ENCODE peak calls at places on chromosomes 7 and 10, in nine cellular contexts. One of them, this sample, is unnamed.

GRCh38 chr10:92970301-92971070 is 90.1 kb upstream of the CYP26C1 start:
- DNase-seq in neural crest cell: no peak
- DNase-seq in IMR-90: peak
- DNase-seq in HFFc6: peak
- DNase-seq in right lobe of liver: no peak
- DNase-seq in esophagus muscularis mucosa: no peak
- DNase-seq in astrocyte of the cerebellum: peak
- DNase-seq in spleen: no peak
- DNase-seq in astrocyte: peak
- DNase-seq in this sample: no peak

GRCh38 chr7:156308976-156309620 is 331.5 kb upstream of the RNF32 start:
- DNase-seq in astrocyte: no peak
- DNase-seq in IMR-90: no peak
- DNase-seq in spleen: no peak
- DNase-seq in esophagus muscularis mucosa: no peak
- DNase-seq in astrocyte of the cerebellum: no peak
- DNase-seq in neural crest cell: no peak
- DNase-seq in right lobe of liver: no peak
- DNase-seq in HFFc6: no peak
- DNase-seq in this sample: no peak

GRCh38 chr10:94038024-94038423 is 44.3 kb downstream of the PLCE1 start:
- DNase-seq in HFFc6: no peak
- DNase-seq in astrocyte of the cerebellum: no peak
- DNase-seq in astrocyte: peak
- DNase-seq in esophagus muscularis mucosa: no peak
- DNase-seq in spleen: no peak
- DNase-seq in neural crest cell: no peak
- DNase-seq in right lobe of liver: no peak
- DNase-seq in IMR-90: peak
- DNase-seq in this sample: no peak

GRCh38 chr10:88008866-88009470 is 145.5 kb downstream of the PTEN start:
- DNase-seq in astrocyte of the cerebellum: peak
- DNase-seq in IMR-90: peak
- DNase-seq in neural crest cell: no peak
- DNase-seq in HFFc6: no peak
- DNase-seq in spleen: no peak
- DNase-seq in esophagus muscularis mucosa: no peak
- DNase-seq in astrocyte: peak
- DNase-seq in right lobe of liver: no peak
- DNase-seq in this sample: no peak

GRCh38 chr10:133264455-133264854 is 12.2 kb downstream of the ADAM8 start:
- DNase-seq in spleen: no peak
- DNase-seq in astrocyte of the cerebellum: no peak
- DNase-seq in right lobe of liver: no peak
- DNase-seq in astrocyte: no peak
- DNase-seq in neural crest cell: no peak
- DNase-seq in IMR-90: no peak
- DNase-seq in esophagus muscularis mucosa: no peak
- DNase-seq in HFFc6: no peak
- DNase-seq in this sample: no peak

GRCh38 chr10:130218181-130218641 is 82.0 kb downstream of the GLRX3 start:
- DNase-seq in astrocyte of the cerebellum: no peak
- DNase-seq in HFFc6: no peak
- DNase-seq in astrocyte: no peak
- DNase-seq in right lobe of liver: no peak
- DNase-seq in neural crest cell: no peak
- DNase-seq in IMR-90: no peak
- DNase-seq in esophagus muscularis mucosa: no peak
- DNase-seq in spleen: peak
- DNase-seq in this sample: no peak

GRCh38 chr10:27223964-27224363 is 16.6 kb downstream of the ACBD5 start:
- DNase-seq in HFFc6: peak
- DNase-seq in astrocyte of the cerebellum: no peak
- DNase-seq in right lobe of liver: no peak
- DNase-seq in astrocyte: no peak
- DNase-seq in IMR-90: peak
- DNase-seq in spleen: peak
- DNase-seq in neural crest cell: peak
- DNase-seq in esophagus muscularis mucosa: no peak
- DNase-seq in this sample: no peak

GRCh38 chr7:134293029-134293740 is 23.5 kb downstream of the SLC35B4 start:
- DNase-seq in astrocyte of the cerebellum: no peak
- DNase-seq in spleen: peak
- DNase-seq in astrocyte: no peak
- DNase-seq in HFFc6: no peak
- DNase-seq in neural crest cell: no peak
- DNase-seq in right lobe of liver: no peak
- DNase-seq in esophagus muscularis mucosa: no peak
- DNase-seq in IMR-90: no peak
- DNase-seq in this sample: no peak

GRCh38 chr10:42428534-42428933 is 209.8 kb downstream of the ZNF33B start:
- DNase-seq in neural crest cell: no peak
- DNase-seq in HFFc6: peak
- DNase-seq in right lobe of liver: no peak
- DNase-seq in astrocyte of the cerebellum: no peak
- DNase-seq in astrocyte: no peak
- DNase-seq in spleen: no peak
- DNase-seq in esophagus muscularis mucosa: no peak
- DNase-seq in IMR-90: no peak
- DNase-seq in this sample: no peak

GRCh38 chr10:104273899-104274575 is 5.1 kb downstream of the GSTO2 start:
- DNase-seq in spleen: no peak
- DNase-seq in astrocyte: no peak
- DNase-seq in right lobe of liver: no peak
- DNase-seq in neural crest cell: no peak
- DNase-seq in IMR-90: no peak
- DNase-seq in HFFc6: peak
- DNase-seq in esophagus muscularis mucosa: no peak
- DNase-seq in astrocyte of the cerebellum: no peak
- DNase-seq in this sample: no peak

GRCh38 chr10:104273291-104273690 is 4.3 kb downstream of the GSTO2 start:
- DNase-seq in esophagus muscularis mucosa: no peak
- DNase-seq in IMR-90: peak
- DNase-seq in astrocyte of the cerebellum: no peak
- DNase-seq in neural crest cell: no peak
- DNase-seq in spleen: no peak
- DNase-seq in right lobe of liver: no peak
- DNase-seq in astrocyte: no peak
- DNase-seq in HFFc6: peak
- DNase-seq in this sample: no peak

GRCh38 chr10:104277785-104278184 is 8.8 kb downstream of the GSTO2 start:
- DNase-seq in right lobe of liver: no peak
- DNase-seq in IMR-90: no peak
- DNase-seq in astrocyte: no peak
- DNase-seq in spleen: no peak
- DNase-seq in esophagus muscularis mucosa: no peak
- DNase-seq in astrocyte of the cerebellum: no peak
- DNase-seq in HFFc6: no peak
- DNase-seq in neural crest cell: no peak
- DNase-seq in this sample: no peak

GRCh38 chr10:104276192-104276591 is 7.2 kb downstream of the GSTO2 start:
- DNase-seq in spleen: no peak
- DNase-seq in IMR-90: no peak
- DNase-seq in HFFc6: no peak
- DNase-seq in astrocyte of the cerebellum: no peak
- DNase-seq in astrocyte: no peak
- DNase-seq in neural crest cell: no peak
- DNase-seq in right lobe of liver: no peak
- DNase-seq in esophagus muscularis mucosa: no peak
- DNase-seq in this sample: no peak

GRCh38 chr10:104274762-104275721 is 6.1 kb downstream of the GSTO2 start:
- DNase-seq in right lobe of liver: peak
- DNase-seq in IMR-90: no peak
- DNase-seq in esophagus muscularis mucosa: no peak
- DNase-seq in astrocyte: no peak
- DNase-seq in neural crest cell: peak
- DNase-seq in astrocyte of the cerebellum: no peak
- DNase-seq in HFFc6: no peak
- DNase-seq in spleen: peak
- DNase-seq in this sample: no peak
- TF ChIP-seq CTCF in right lobe of liver: peak
- TF ChIP-seq CTCF in IMR-90: peak
- TF ChIP-seq CTCF in esophagus muscularis mucosa: peak
- TF ChIP-seq CTCF in astrocyte: peak
- TF ChIP-seq CTCF in neural crest cell: peak
- TF ChIP-seq CTCF in astrocyte of the cerebellum: peak
- TF ChIP-seq CTCF in HFFc6: peak
- TF ChIP-seq CTCF in spleen: peak
- TF ChIP-seq CTCF in this sample: peak

DNA sequence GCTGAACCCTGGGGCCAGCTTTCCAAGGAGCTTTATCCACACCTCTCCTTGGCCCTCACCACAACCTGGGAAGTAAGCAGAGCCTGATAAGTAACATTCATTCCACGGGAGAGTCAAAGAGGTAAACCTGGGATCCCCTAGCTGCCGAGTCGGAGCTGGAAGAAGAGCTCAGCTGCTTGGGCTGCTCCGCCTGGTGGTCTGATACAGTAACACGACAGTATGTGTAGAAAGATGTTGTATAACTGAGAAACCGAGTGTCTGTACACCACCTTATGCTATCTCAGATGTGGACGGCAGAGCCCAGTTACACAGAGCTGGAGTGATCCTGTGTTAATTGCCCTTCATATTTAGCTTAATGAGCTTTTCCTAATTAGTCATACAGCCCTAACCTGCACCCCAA is 151.3 kb upstream of the KMT2E start:
- DNase-seq in IMR-90: no peak
- DNase-seq in right lobe of liver: no peak
- DNase-seq in astrocyte of the cerebellum: no peak
- DNase-seq in HFFc6: no peak
- DNase-seq in esophagus muscularis mucosa: no peak
- DNase-seq in neural crest cell: peak
- DNase-seq in spleen: no peak
- DNase-seq in astrocyte: no peak
- DNase-seq in this sample: no peak
- TF ChIP-seq CTCF in IMR-90: peak
- TF ChIP-seq CTCF in right lobe of liver: no peak
- TF ChIP-seq CTCF in astrocyte of the cerebellum: peak
- TF ChIP-seq CTCF in HFFc6: peak
- TF ChIP-seq CTCF in esophagus muscularis mucosa: no peak
- TF ChIP-seq CTCF in neural crest cell: peak
- TF ChIP-seq CTCF in spleen: no peak
- TF ChIP-seq CTCF in astrocyte: peak
- TF ChIP-seq CTCF in this sample: peak

GRCh38 chr10:82796510-82796909 is 921.5 kb downstream of the NRG3 start:
- DNase-seq in astrocyte of the cerebellum: no peak
- DNase-seq in IMR-90: no peak
- DNase-seq in esophagus muscularis mucosa: no peak
- DNase-seq in spleen: no peak
- DNase-seq in neural crest cell: no peak
- DNase-seq in astrocyte: peak
- DNase-seq in right lobe of liver: no peak
- DNase-seq in HFFc6: no peak
- DNase-seq in this sample: no peak
- TF ChIP-seq CTCF in astrocyte of the cerebellum: peak
- TF ChIP-seq CTCF in IMR-90: peak
- TF ChIP-seq CTCF in esophagus muscularis mucosa: no peak
- TF ChIP-seq CTCF in spleen: no peak
- TF ChIP-seq CTCF in neural crest cell: peak
- TF ChIP-seq CTCF in astrocyte: peak
- TF ChIP-seq CTCF in right lobe of liver: peak
- TF ChIP-seq CTCF in HFFc6: peak
- TF ChIP-seq CTCF in this sample: peak

GRCh38 chr7:121079425-121080169 is 91.1 kb downstream of the CPED1 start:
- DNase-seq in neural crest cell: no peak
- DNase-seq in IMR-90: peak
- DNase-seq in astrocyte: peak
- DNase-seq in spleen: no peak
- DNase-seq in astrocyte of the cerebellum: no peak
- DNase-seq in HFFc6: peak
- DNase-seq in esophagus muscularis mucosa: no peak
- DNase-seq in right lobe of liver: no peak
- DNase-seq in this sample: no peak
- TF ChIP-seq CTCF in neural crest cell: no peak
- TF ChIP-seq CTCF in IMR-90: peak
- TF ChIP-seq CTCF in astrocyte: peak
- TF ChIP-seq CTCF in spleen: no peak
- TF ChIP-seq CTCF in astrocyte of the cerebellum: no peak
- TF ChIP-seq CTCF in HFFc6: peak
- TF ChIP-seq CTCF in esophagus muscularis mucosa: no peak
- TF ChIP-seq CTCF in right lobe of liver: no peak
- TF ChIP-seq CTCF in this sample: peak

GRCh38 chr10:102101152-102101551 is 19.0 kb downstream of the LDB1 start:
- DNase-seq in spleen: no peak
- DNase-seq in right lobe of liver: no peak
- DNase-seq in astrocyte of the cerebellum: no peak
- DNase-seq in esophagus muscularis mucosa: no peak
- DNase-seq in HFFc6: no peak
- DNase-seq in IMR-90: no peak
- DNase-seq in neural crest cell: no peak
- DNase-seq in astrocyte: no peak
- DNase-seq in this sample: no peak
- TF ChIP-seq CTCF in spleen: no peak
- TF ChIP-seq CTCF in right lobe of liver: no peak
- TF ChIP-seq CTCF in astrocyte of the cerebellum: peak
- TF ChIP-seq CTCF in esophagus muscularis mucosa: no peak
- TF ChIP-seq CTCF in HFFc6: peak
- TF ChIP-seq CTCF in IMR-90: no peak
- TF ChIP-seq CTCF in neural crest cell: no peak
- TF ChIP-seq CTCF in astrocyte: no peak
- TF ChIP-seq CTCF in this sample: no peak

DNA sequence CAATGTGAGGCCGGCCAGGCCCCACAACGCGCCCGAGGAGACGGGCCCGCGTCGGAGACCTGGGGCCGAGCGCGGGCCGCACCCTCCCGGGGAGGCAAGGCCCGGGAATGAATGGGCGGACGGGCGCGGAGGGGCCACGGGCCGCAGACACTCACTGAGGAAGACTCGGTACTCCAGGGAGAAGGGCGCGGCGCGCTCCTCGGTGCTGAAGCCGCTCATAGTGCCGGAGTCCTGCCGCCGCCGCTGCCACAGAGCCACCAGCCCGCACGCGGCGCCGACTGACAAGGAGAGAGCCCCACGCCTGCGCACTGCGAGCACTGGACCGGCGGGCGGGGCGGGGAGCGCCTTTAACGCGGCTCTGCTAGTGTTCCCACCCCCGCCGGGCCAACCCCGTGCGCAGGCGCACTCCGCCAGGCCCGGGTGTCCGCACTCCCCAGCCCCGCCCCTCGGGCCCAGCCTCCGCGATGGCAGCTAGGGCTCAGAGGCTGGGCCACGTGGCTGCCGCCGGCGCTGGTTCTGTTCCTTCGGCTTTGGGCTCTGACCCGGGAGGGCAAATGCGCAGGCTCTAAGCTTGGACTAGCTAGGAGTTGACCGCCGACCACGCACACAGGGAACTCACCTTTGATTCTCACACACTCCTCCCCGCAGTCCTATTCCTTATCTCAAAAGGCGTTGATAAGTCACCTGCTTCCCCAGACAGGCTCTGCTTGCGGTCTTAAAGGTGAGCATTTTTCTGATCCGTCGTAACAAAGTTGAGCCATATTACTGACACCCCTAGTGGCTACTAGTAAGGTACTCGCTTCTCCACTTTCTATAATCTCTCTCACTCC is at the start of gene PPA1:
- DNase-seq in IMR-90: peak
- DNase-seq in HFFc6: peak
- DNase-seq in esophagus muscularis mucosa: peak
- DNase-seq in right lobe of liver: peak
- DNase-seq in astrocyte: peak
- DNase-seq in neural crest cell: peak
- DNase-seq in astrocyte of the cerebellum: peak
- DNase-seq in spleen: peak
- DNase-seq in this sample: peak
- TF ChIP-seq CTCF in IMR-90: peak
- TF ChIP-seq CTCF in HFFc6: peak
- TF ChIP-seq CTCF in esophagus muscularis mucosa: peak
- TF ChIP-seq CTCF in right lobe of liver: peak
- TF ChIP-seq CTCF in astrocyte: peak
- TF ChIP-seq CTCF in neural crest cell: peak
- TF ChIP-seq CTCF in astrocyte of the cerebellum: peak
- TF ChIP-seq CTCF in spleen: no peak
- TF ChIP-seq CTCF in this sample: peak

This sample was measured in AG09309.